ENCODE peak calls at places on chromosomes 16 and 17, in six cellular contexts. G is GM23248; J is effector memory CD4-positive, alpha-beta T cell; L is lower leg skin; I is kidney; Z is astrocyte of the spinal cord. X is an unnamed sample.

GRCh38 chr17:29568331-29569244 is at the start of gene TP53I13:
- DNase-seq in G (peak), J (peak), L (peak), I (peak), Z (peak), X (peak)

GRCh38 chr17:7137182-7137943 is 22.7 kb upstream of the ASGR2 start:
- DNase-seq in G (peak), J (no peak), L (no peak), I (no peak), Z (no peak), X (no peak)

GRCh38 chr17:65533855-65534457 is 27.5 kb downstream of the AXIN2 start:
- DNase-seq in G (no peak), J (no peak), L (peak), I (no peak), Z (no peak), X (peak)

GRCh38 chr17:10265100-10265810 is 66.8 kb upstream of the GAS7 start:
- DNase-seq in G (peak), J (no peak), L (no peak), I (no peak), Z (peak), X (no peak)

GRCh38 chr17:47850692-47851573 is at the start of gene SP6:
- DNase-seq in G (peak), J (peak), L (no peak), I (peak), Z (peak), X (peak)

GRCh38 chr17:71232801-71233559 is 887.8 kb upstream of the SOX9 start:
- DNase-seq in G (peak), J (no peak), L (no peak), I (no peak), Z (no peak), X (no peak)

GRCh38 chr16:71610936-71611871 is 14.8 kb upstream of the MARVELD3 start:
- DNase-seq in G (peak), J (peak), L (peak), I (peak), Z (peak), X (no peak)

GRCh38 chr17:77498875-77499698 is 358.3 kb downstream of the SEC14L1 start:
- DNase-seq in G (no peak), J (no peak), L (peak), I (peak), Z (no peak), X (no peak)

GRCh38 chr16:85201566-85201965 is 89.3 kb upstream of the CIBAR2 start:
- DNase-seq in G (peak), J (no peak), L (no peak), I (no peak), Z (no peak), X (no peak)

GRCh38 chr17:72967263-72967962 is 125.1 kb downstream of the SLC39A11 start:
- DNase-seq in G (no peak), J (no peak), L (no peak), I (no peak), Z (no peak), X (no peak)

GRCh38 chr16:48246066-48246465 is 1.3 kb downstream of the ABCC11 start:
- DNase-seq in G (peak), J (no peak), L (no peak), I (no peak), Z (no peak), X (no peak)

GRCh38 chr16:55634193-55634592 is 21.6 kb upstream of the SLC6A2 start:
- DNase-seq in G (no peak), J (no peak), L (no peak), I (no peak), Z (no peak), X (no peak)

GRCh38 chr16:58152246-58152868 is 23.2 kb upstream of the CFAP20 start:
- DNase-seq in G (no peak), J (no peak), L (no peak), I (no peak), Z (no peak), X (no peak)

GRCh38 chr17:16477255-16477654 is 14.7 kb downstream of the LRRC75A start:
- DNase-seq in G (peak), J (no peak), L (no peak), I (no peak), Z (peak), X (no peak)

GRCh38 chr16:8253718-8254117 is 336.6 kb downstream of the TMEM114 start:
- DNase-seq in G (no peak), J (no peak), L (no peak), I (no peak), Z (no peak), X (no peak)

GRCh38 chr16:57141822-57142631 is 43.8 kb downstream of the PSME3IP1 start:
- DNase-seq in G (no peak), J (no peak), L (no peak), I (no peak), Z (no peak), X (no peak)

GRCh38 chr17:16013943-16014407 is 14.4 kb downstream of the TTC19 start:
- DNase-seq in G (peak), J (no peak), L (no peak), I (no peak), Z (peak), X (no peak)

DNA sequence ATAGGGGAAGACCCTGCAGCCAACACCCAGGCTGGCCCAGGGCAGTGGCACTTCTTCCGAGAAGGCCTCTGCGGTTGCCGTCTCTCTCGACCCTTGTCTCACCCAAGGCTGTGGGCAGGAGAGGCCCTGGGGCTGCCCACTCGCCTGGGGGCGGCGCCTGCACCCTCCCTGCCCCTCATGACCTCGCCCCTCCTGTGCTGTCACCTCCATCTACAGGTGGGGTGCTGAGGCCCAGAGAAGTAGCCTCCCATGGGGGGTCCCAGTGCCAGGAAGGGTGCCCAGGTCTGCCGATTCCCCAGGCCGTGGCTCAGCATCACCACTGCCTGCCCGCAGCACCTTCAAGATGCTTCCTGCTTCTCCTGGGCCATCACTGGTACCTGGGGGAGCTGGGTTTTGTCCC is 992 bp downstream of the NLRC3 start:
- DNase-seq in G (no peak), J (no peak), L (no peak), I (peak), Z (no peak), X (no peak)
- H3K4me3 ChIP-seq in G (no peak), J (peak), L (no peak), I (no peak), Z (no peak), X (no peak)

GRCh38 chr17:9004132-9004960 is 17.0 kb upstream of the NTN1 start:
- DNase-seq in G (no peak), J (no peak), L (peak), I (no peak), Z (no peak), X (no peak)

GRCh38 chr17:9006175-9006767 is 15.0 kb upstream of the NTN1 start:
- DNase-seq in G (no peak), J (no peak), L (peak), I (no peak), Z (no peak), X (no peak)

GRCh38 chr17:9002610-9003354 is 18.5 kb upstream of the NTN1 start:
- DNase-seq in G (peak), J (no peak), L (peak), I (peak), Z (no peak), X (no peak)

GRCh38 chr17:9003355-9004131 is 17.8 kb upstream of the NTN1 start:
- DNase-seq in G (peak), J (no peak), L (peak), I (no peak), Z (no peak), X (no peak)

GRCh38 chr17:9004961-9005285 is 16.4 kb upstream of the NTN1 start:
- DNase-seq in G (no peak), J (no peak), L (peak), I (no peak), Z (no peak), X (no peak)
- H3K4me3 ChIP-seq in G (no peak), J (no peak), L (no peak), I (no peak), Z (no peak), X (no peak)

GRCh38 chr16:11218324-11218962 is 37.6 kb downstream of the SOCS1 start:
- DNase-seq in G (no peak), J (no peak), L (no peak), I (no peak), Z (peak), X (no peak)

GRCh38 chr16:11217651-11218323 is 38.2 kb downstream of the SOCS1 start:
- DNase-seq in G (no peak), J (no peak), L (no peak), I (no peak), Z (no peak), X (no peak)

GRCh38 chr16:11224096-11224893 is 31.7 kb downstream of the SOCS1 start:
- DNase-seq in G (no peak), J (peak), L (peak), I (peak), Z (no peak), X (no peak)

GRCh38 chr16:11215935-11216556 is 40.0 kb downstream of the SOCS1 start:
- DNase-seq in G (no peak), J (no peak), L (no peak), I (no peak), Z (no peak), X (no peak)

DNA sequence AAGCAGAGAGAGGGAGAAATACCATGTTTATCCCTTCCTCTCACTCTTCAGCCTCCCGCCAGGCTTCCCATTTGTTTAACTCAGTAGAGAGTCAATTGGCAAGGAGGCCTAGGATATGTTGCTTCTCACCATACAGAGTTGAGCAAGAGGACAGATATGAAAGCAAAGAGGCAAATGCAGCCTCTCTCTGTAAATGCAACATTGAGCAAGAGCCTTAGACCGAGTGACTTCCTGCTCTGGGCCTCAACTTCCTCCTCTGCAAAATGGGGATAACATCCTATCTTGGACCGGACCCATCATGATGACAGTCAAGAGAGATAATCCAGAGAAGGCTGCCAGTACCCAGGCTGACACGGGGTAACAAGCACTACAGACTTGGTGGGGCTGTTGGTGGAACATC is 36.8 kb downstream of the SOCS1 start:
- DNase-seq in G (no peak), J (no peak), L (no peak), I (no peak), Z (no peak), X (no peak)
- H3K4me3 ChIP-seq in G (no peak), J (no peak), L (no peak), I (no peak), Z (no peak), X (no peak)

DNA sequence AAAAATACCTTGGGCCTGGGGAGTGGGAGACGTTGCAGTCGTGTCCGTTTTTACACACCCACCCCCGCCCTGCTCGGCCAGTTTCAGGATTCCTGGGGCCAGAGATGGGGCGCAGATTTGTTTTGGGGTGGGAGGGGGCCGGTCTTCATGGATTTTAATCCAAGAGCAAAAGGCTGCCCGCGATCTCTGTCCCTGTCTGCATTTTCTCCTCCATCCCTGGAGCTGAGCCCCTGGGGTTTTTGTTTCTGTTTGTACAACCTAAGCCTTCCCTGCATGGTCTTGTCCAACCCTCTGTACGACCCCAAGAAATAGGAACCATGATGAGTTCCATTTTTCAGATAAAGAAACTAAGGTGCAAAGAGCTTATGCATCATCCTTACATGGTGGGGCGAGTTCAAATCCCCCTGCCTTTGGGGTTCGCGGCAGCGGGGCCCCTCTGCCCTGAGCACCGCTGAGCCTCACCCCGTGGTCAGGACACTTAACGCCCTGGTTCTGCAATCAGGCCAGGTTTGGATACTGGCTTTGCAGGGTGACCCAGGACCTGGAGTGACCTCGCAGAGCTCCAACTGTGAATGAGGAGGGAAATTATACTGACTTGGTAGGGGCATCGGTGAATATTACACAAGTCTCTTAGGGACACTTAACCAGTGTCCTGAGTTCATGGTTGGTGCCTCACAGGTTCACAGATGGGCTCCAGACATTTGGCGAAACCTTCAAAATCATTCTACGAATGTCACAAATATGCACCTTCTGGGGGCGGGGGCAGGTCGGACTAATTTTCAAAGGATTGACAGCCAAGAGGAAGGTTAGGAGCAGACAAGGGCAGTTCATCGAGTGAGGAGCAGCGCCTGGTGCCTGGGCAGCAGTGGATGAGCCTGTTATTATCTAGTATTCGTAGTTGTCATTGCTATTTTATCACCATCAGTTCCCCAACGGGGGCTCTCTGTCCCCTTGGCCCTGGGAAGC is 4.1 kb upstream of the FOXF1 start:
- DNase-seq in G (no peak), J (no peak), L (no peak), I (no peak), Z (no peak), X (no peak)
- H3K4me3 ChIP-seq in G (no peak), J (no peak), L (no peak), I (no peak), Z (no peak), X (no peak)